ENCODE peak calls at places on chromosomes 4 and X, in ten cellular contexts. H, R, B, P, T, Q, A, C, X and Y are unnamed samples.

GRCh38 chr4:8083086-8083825 is 75.4 kb downstream of the ABLIM2 start:
- DNase-seq in H (no peak), R (no peak), B (no peak), P (no peak), T (no peak), Q (no peak), A (peak), C (peak), X (no peak), Y (no peak)

GRCh38 chr4:10083331-10083769 is 33.2 kb downstream of the WDR1 start:
- DNase-seq in H (no peak), R (no peak), B (no peak), P (no peak), T (no peak), Q (no peak), A (peak), C (no peak), X (no peak), Y (peak)

GRCh38 chr4:174107749-174108354 is 175.6 kb downstream of the FBXO8 start:
- DNase-seq in H (no peak), R (no peak), B (no peak), P (no peak), T (no peak), Q (no peak), A (no peak), C (no peak), X (no peak), Y (no peak)

GRCh38 chr4:41327770-41328169 is 71.0 kb downstream of the UCHL1 start:
- DNase-seq in H (no peak), R (no peak), B (no peak), P (no peak), T (no peak), Q (no peak), A (no peak), C (no peak), X (no peak), Y (no peak)

GRCh38 chr4:98113005-98113404 is 30.3 kb downstream of the STPG2 start:
- DNase-seq in H (peak), R (peak), B (peak), P (no peak), T (no peak), Q (peak), A (no peak), C (no peak), X (peak), Y (no peak)

GRCh38 chrX:68710870-68711576 is 63.6 kb downstream of the STARD8 start:
- DNase-seq in H (no peak), R (no peak), B (no peak), P (peak), T (no peak), Q (peak), A (no peak), C (peak), X (peak), Y (no peak)

GRCh38 chr4:33924801-33925200 is 2319.5 kb downstream of the ARAP2 start:
- DNase-seq in H (no peak), R (no peak), B (no peak), P (no peak), T (no peak), Q (no peak), A (no peak), C (no peak), X (peak), Y (no peak)

GRCh38 chrX:2501246-2502102 is 698 bp upstream of the DHRSX start:
- DNase-seq in H (no peak), R (no peak), B (no peak), P (no peak), T (no peak), Q (no peak), A (peak), C (no peak), X (no peak), Y (no peak)

GRCh38 chrX:124256209-124256608 is 76.3 kb upstream of the TEX13D start:
- DNase-seq in H (no peak), R (peak), B (no peak), P (no peak), T (no peak), Q (no peak), A (no peak), C (no peak), X (no peak), Y (no peak)